ENCODE peak calls at places on chromosome 1, in eight cellular contexts. One of them, this sample, is unnamed.

GRCh38 chr1:2617981-2618470 is 14.8 kb downstream of the MMEL1 start:
- DNase-seq in A549: no peak
- DNase-seq in H7: no peak
- DNase-seq in mesenchymal stem cell: no peak
- DNase-seq in choroid plexus epithelial cell: no peak
- DNase-seq in tibial nerve: no peak
- DNase-seq in astrocyte of the spinal cord: no peak
- DNase-seq in fibroblast of mammary gland: no peak
- DNase-seq in this sample: no peak

GRCh38 chr1:35923841-35924240 is 7.1 kb upstream of the AGO3 start:
- DNase-seq in A549: no peak
- DNase-seq in H7: no peak
- DNase-seq in mesenchymal stem cell: no peak
- DNase-seq in choroid plexus epithelial cell: no peak
- DNase-seq in tibial nerve: no peak
- DNase-seq in astrocyte of the spinal cord: no peak
- DNase-seq in fibroblast of mammary gland: no peak
- DNase-seq in this sample: no peak

GRCh38 chr1:201212461-201213055 is 21.9 kb downstream of the IGFN1 start:
- DNase-seq in A549: no peak
- DNase-seq in H7: no peak
- DNase-seq in mesenchymal stem cell: no peak
- DNase-seq in choroid plexus epithelial cell: no peak
- DNase-seq in tibial nerve: no peak
- DNase-seq in astrocyte of the spinal cord: no peak
- DNase-seq in fibroblast of mammary gland: no peak
- DNase-seq in this sample: no peak

GRCh38 chr1:181038399-181038873 is 4.7 kb downstream of the MR1 start:
- DNase-seq in A549: peak
- DNase-seq in H7: peak
- DNase-seq in mesenchymal stem cell: peak
- DNase-seq in choroid plexus epithelial cell: peak
- DNase-seq in tibial nerve: peak
- DNase-seq in astrocyte of the spinal cord: peak
- DNase-seq in fibroblast of mammary gland: peak
- DNase-seq in this sample: peak

GRCh38 chr1:43706598-43707190 is 642 bp upstream of the ST3GAL3 start:
- DNase-seq in A549: no peak
- DNase-seq in H7: peak
- DNase-seq in mesenchymal stem cell: no peak
- DNase-seq in choroid plexus epithelial cell: peak
- DNase-seq in tibial nerve: no peak
- DNase-seq in astrocyte of the spinal cord: peak
- DNase-seq in fibroblast of mammary gland: peak
- DNase-seq in this sample: no peak

GRCh38 chr1:231044588-231044987 is 4.5 kb upstream of the FAM89A start:
- DNase-seq in A549: no peak
- DNase-seq in H7: no peak
- DNase-seq in mesenchymal stem cell: no peak
- DNase-seq in choroid plexus epithelial cell: no peak
- DNase-seq in tibial nerve: no peak
- DNase-seq in astrocyte of the spinal cord: no peak
- DNase-seq in fibroblast of mammary gland: no peak
- DNase-seq in this sample: no peak

GRCh38 chr1:65791860-65792670 is 630 bp upstream of the PDE4B start:
- DNase-seq in A549: no peak
- DNase-seq in H7: peak
- DNase-seq in mesenchymal stem cell: peak
- DNase-seq in choroid plexus epithelial cell: peak
- DNase-seq in tibial nerve: no peak
- DNase-seq in astrocyte of the spinal cord: peak
- DNase-seq in fibroblast of mammary gland: peak
- DNase-seq in this sample: peak

GRCh38 chr1:17441265-17441992 is 2.0 kb upstream of the RCC2 start:
- DNase-seq in A549: no peak
- DNase-seq in H7: peak
- DNase-seq in mesenchymal stem cell: peak
- DNase-seq in choroid plexus epithelial cell: peak
- DNase-seq in tibial nerve: no peak
- DNase-seq in astrocyte of the spinal cord: peak
- DNase-seq in fibroblast of mammary gland: peak
- DNase-seq in this sample: no peak

GRCh38 chr1:72006092-72006491 is 276.2 kb downstream of the NEGR1 start:
- DNase-seq in A549: no peak
- DNase-seq in H7: no peak
- DNase-seq in mesenchymal stem cell: no peak
- DNase-seq in choroid plexus epithelial cell: no peak
- DNase-seq in tibial nerve: no peak
- DNase-seq in astrocyte of the spinal cord: peak
- DNase-seq in fibroblast of mammary gland: no peak
- DNase-seq in this sample: no peak

GRCh38 chr1:239997515-239998311 is 94.0 kb upstream of the FMN2 start:
- DNase-seq in A549: peak
- DNase-seq in H7: peak
- DNase-seq in mesenchymal stem cell: no peak
- DNase-seq in choroid plexus epithelial cell: no peak
- DNase-seq in tibial nerve: no peak
- DNase-seq in astrocyte of the spinal cord: no peak
- DNase-seq in fibroblast of mammary gland: no peak
- DNase-seq in this sample: no peak

GRCh38 chr1:148362930-148363810 is 119.9 kb downstream of the PPIAL4G start:
- DNase-seq in A549: no peak
- DNase-seq in H7: no peak
- DNase-seq in mesenchymal stem cell: no peak
- DNase-seq in choroid plexus epithelial cell: no peak
- DNase-seq in tibial nerve: no peak
- DNase-seq in astrocyte of the spinal cord: no peak
- DNase-seq in fibroblast of mammary gland: no peak
- DNase-seq in this sample: no peak
- H3K4me3 ChIP-seq in A549: no peak
- H3K4me3 ChIP-seq in H7: peak
- H3K4me3 ChIP-seq in mesenchymal stem cell: peak
- H3K4me3 ChIP-seq in choroid plexus epithelial cell: peak
- H3K4me3 ChIP-seq in tibial nerve: no peak
- H3K4me3 ChIP-seq in astrocyte of the spinal cord: peak
- H3K4me3 ChIP-seq in fibroblast of mammary gland: no peak
- H3K4me3 ChIP-seq in this sample: peak

DNA sequence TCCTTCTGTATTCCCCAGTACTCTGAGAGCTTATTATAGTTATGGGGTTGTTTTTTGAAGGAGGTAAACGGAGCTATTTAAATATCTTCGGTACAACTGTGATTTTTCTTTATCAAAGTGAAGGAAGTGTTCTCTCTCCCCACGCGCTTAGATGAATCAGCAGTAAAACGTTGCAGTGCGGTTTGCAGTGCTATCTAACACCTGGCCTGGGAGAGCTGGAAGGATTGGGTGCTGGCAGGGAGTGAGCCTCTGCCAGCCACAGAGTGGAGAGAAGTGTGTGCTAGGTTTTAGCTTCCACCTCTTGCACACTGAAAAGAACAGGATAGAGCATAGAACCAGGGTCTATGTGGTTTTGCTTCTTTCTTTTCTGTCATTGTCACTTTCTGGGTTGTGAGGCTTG is 165.9 kb downstream of the SDCCAG8 start:
- DNase-seq in A549: peak
- DNase-seq in H7: peak
- DNase-seq in mesenchymal stem cell: peak
- DNase-seq in choroid plexus epithelial cell: peak
- DNase-seq in tibial nerve: no peak
- DNase-seq in astrocyte of the spinal cord: peak
- DNase-seq in fibroblast of mammary gland: peak
- DNase-seq in this sample: peak
- H3K4me3 ChIP-seq in A549: peak
- H3K4me3 ChIP-seq in H7: no peak
- H3K4me3 ChIP-seq in mesenchymal stem cell: peak
- H3K4me3 ChIP-seq in choroid plexus epithelial cell: peak
- H3K4me3 ChIP-seq in tibial nerve: no peak
- H3K4me3 ChIP-seq in astrocyte of the spinal cord: peak
- H3K4me3 ChIP-seq in fibroblast of mammary gland: no peak
- H3K4me3 ChIP-seq in this sample: peak

DNA sequence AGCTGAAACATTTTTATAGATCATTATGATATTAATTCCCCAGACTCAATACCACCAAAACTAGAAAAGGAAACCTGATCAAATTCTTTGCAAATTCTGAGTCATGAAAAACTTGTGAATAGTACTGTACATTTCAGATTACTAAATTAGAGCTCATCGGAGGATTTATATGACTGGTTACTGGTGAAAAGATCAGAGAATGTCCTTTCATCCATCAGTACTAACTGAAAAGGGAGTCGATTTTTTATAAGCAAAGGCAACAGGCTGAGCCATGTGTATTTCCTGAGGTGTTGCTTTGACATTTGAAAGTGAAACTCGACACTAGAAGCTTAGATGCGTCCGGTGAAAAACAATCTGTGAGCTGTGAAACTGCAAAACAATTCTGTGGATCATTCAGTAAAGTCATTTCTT is 155.7 kb downstream of the TNFSF18 start:
- DNase-seq in A549: no peak
- DNase-seq in H7: no peak
- DNase-seq in mesenchymal stem cell: peak
- DNase-seq in choroid plexus epithelial cell: peak
- DNase-seq in tibial nerve: no peak
- DNase-seq in astrocyte of the spinal cord: no peak
- DNase-seq in fibroblast of mammary gland: peak
- DNase-seq in this sample: no peak
- H3K4me3 ChIP-seq in A549: no peak
- H3K4me3 ChIP-seq in H7: no peak
- H3K4me3 ChIP-seq in mesenchymal stem cell: peak
- H3K4me3 ChIP-seq in choroid plexus epithelial cell: no peak
- H3K4me3 ChIP-seq in tibial nerve: no peak
- H3K4me3 ChIP-seq in astrocyte of the spinal cord: no peak
- H3K4me3 ChIP-seq in fibroblast of mammary gland: no peak
- H3K4me3 ChIP-seq in this sample: no peak

DNA sequence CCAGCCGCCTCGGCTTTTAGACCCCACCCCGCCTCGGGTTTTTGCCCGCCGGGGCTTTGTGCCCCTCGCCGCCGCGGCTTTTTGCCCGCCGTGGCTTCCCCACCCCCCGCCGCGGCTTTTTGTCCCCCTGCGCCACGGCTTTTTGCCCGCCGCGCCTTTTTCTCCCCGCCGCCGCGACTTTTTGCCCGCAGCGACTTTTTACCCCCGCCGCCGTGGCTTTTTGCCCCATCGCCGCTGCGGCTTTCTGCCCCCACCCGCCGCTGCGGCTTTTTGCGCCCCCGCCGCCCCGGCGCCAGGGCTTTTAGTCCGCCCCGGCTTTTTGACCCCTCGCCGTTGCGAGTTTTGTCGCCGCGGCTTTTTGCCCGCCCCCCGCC is 474.4 kb downstream of the FAM72C start:
- DNase-seq in A549: no peak
- DNase-seq in H7: peak
- DNase-seq in mesenchymal stem cell: no peak
- DNase-seq in choroid plexus epithelial cell: no peak
- DNase-seq in tibial nerve: no peak
- DNase-seq in astrocyte of the spinal cord: no peak
- DNase-seq in fibroblast of mammary gland: no peak
- DNase-seq in this sample: no peak
- H3K4me3 ChIP-seq in A549: peak
- H3K4me3 ChIP-seq in H7: no peak
- H3K4me3 ChIP-seq in mesenchymal stem cell: no peak
- H3K4me3 ChIP-seq in choroid plexus epithelial cell: no peak
- H3K4me3 ChIP-seq in tibial nerve: no peak
- H3K4me3 ChIP-seq in astrocyte of the spinal cord: peak
- H3K4me3 ChIP-seq in fibroblast of mammary gland: peak
- H3K4me3 ChIP-seq in this sample: peak

GRCh38 chr1:207218512-207219352 is 102.7 kb upstream of the CD55 start:
- DNase-seq in A549: no peak
- DNase-seq in H7: no peak
- DNase-seq in mesenchymal stem cell: no peak
- DNase-seq in choroid plexus epithelial cell: no peak
- DNase-seq in tibial nerve: no peak
- DNase-seq in astrocyte of the spinal cord: no peak
- DNase-seq in fibroblast of mammary gland: no peak
- DNase-seq in this sample: no peak
- H3K4me3 ChIP-seq in A549: no peak
- H3K4me3 ChIP-seq in H7: no peak
- H3K4me3 ChIP-seq in mesenchymal stem cell: no peak
- H3K4me3 ChIP-seq in choroid plexus epithelial cell: no peak
- H3K4me3 ChIP-seq in tibial nerve: no peak
- H3K4me3 ChIP-seq in astrocyte of the spinal cord: no peak
- H3K4me3 ChIP-seq in fibroblast of mammary gland: no peak
- H3K4me3 ChIP-seq in this sample: no peak

DNA sequence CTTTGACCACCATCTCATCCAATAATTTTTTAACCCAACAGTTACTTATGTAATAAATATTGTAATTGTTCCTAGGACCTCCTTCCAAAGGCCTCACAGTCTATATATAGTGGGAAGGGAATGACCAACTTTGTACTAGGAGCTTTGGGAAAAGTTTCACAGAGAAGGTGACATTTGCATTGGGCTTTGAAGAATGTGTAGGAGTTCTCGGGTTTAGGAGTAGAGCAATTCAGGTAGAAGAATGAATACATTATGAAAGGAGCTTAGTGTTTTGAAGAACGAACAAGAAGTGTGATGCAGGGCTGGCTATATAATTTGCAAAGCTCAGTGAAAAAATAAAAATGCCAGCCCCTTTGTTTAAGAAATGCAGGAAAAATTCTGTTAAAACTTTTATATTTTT is 330.4 kb upstream of the DEPDC1 start:
- DNase-seq in A549: no peak
- DNase-seq in H7: no peak
- DNase-seq in mesenchymal stem cell: no peak
- DNase-seq in choroid plexus epithelial cell: no peak
- DNase-seq in tibial nerve: no peak
- DNase-seq in astrocyte of the spinal cord: no peak
- DNase-seq in fibroblast of mammary gland: no peak
- DNase-seq in this sample: no peak
- H3K4me3 ChIP-seq in A549: no peak
- H3K4me3 ChIP-seq in H7: no peak
- H3K4me3 ChIP-seq in mesenchymal stem cell: no peak
- H3K4me3 ChIP-seq in choroid plexus epithelial cell: no peak
- H3K4me3 ChIP-seq in tibial nerve: no peak
- H3K4me3 ChIP-seq in astrocyte of the spinal cord: no peak
- H3K4me3 ChIP-seq in fibroblast of mammary gland: no peak
- H3K4me3 ChIP-seq in this sample: no peak

GRCh38 chr1:9592510-9593075 is 3.9 kb downstream of the TMEM201 start:
- DNase-seq in A549: no peak
- DNase-seq in H7: peak
- DNase-seq in mesenchymal stem cell: no peak
- DNase-seq in choroid plexus epithelial cell: no peak
- DNase-seq in tibial nerve: no peak
- DNase-seq in astrocyte of the spinal cord: no peak
- DNase-seq in fibroblast of mammary gland: no peak
- DNase-seq in this sample: no peak
- H3K4me3 ChIP-seq in A549: no peak
- H3K4me3 ChIP-seq in H7: no peak
- H3K4me3 ChIP-seq in mesenchymal stem cell: no peak
- H3K4me3 ChIP-seq in choroid plexus epithelial cell: no peak
- H3K4me3 ChIP-seq in tibial nerve: no peak
- H3K4me3 ChIP-seq in astrocyte of the spinal cord: no peak
- H3K4me3 ChIP-seq in fibroblast of mammary gland: no peak
- H3K4me3 ChIP-seq in this sample: no peak